ENCODE peak calls at places on chromosomes 6 and 20, in five cellular contexts. H is substantia nigra; C is transverse colon; A is CD4-positive, alpha-beta T cell; M is psoas muscle. V is an unnamed sample.

GRCh38 chr6:54111341-54111740 is at the start of gene MLIP:
- DNase-seq in M (no peak), A (no peak), H (no peak), C (no peak), V (no peak)

GRCh38 chr20:50900261-50900660 is 31.0 kb downstream of the ADNP start:
- DNase-seq in A (no peak), M (no peak), C (no peak), H (no peak), V (no peak)

GRCh38 chr6:111559193-111560097 is 46.2 kb downstream of the TRAF3IP2 start:
- DNase-seq in A (no peak), M (peak), H (no peak), C (no peak), V (no peak)

GRCh38 chr6:11496152-11497060 is 41.1 kb upstream of the TMEM170B start:
- DNase-seq in C (peak), A (peak), H (peak), M (peak), V (peak)

GRCh38 chr6:155352812-155353211 is 38.5 kb upstream of the TFB1M start:
- DNase-seq in A (no peak), C (no peak), M (no peak), H (no peak), V (no peak)

GRCh38 chr6:12602342-12602741 is 114.2 kb upstream of the PHACTR1 start:
- DNase-seq in A (no peak), C (no peak), H (no peak), M (no peak), V (peak)

GRCh38 chr20:2538931-2539330 is 2.6 kb downstream of the TMC2 start:
- DNase-seq in H (no peak), C (no peak), A (no peak), M (no peak), V (no peak)

GRCh38 chr6:34044945-34045595 is 100.8 kb downstream of the GRM4 start:
- DNase-seq in A (no peak), C (no peak), H (no peak), M (no peak), V (peak)

GRCh38 chr6:27720607-27721580 is 191.3 kb downstream of the OR2B2 start:
- DNase-seq in H (no peak), A (no peak), C (no peak), M (no peak), V (no peak)

GRCh38 chr20:54433653-54434052 is 41.7 kb upstream of the DOK5 start:
- DNase-seq in H (no peak), A (no peak), M (no peak), C (no peak), V (no peak)

GRCh38 chr6:97668716-97669115 is 385.7 kb upstream of the MMS22L start:
- DNase-seq in M (no peak), C (no peak), A (no peak), H (no peak), V (peak)

GRCh38 chr6:25874822-25875562 is 949 bp upstream of the SLC17A3 start:
- DNase-seq in C (no peak), H (no peak), M (no peak), A (no peak), V (no peak)

DNA sequence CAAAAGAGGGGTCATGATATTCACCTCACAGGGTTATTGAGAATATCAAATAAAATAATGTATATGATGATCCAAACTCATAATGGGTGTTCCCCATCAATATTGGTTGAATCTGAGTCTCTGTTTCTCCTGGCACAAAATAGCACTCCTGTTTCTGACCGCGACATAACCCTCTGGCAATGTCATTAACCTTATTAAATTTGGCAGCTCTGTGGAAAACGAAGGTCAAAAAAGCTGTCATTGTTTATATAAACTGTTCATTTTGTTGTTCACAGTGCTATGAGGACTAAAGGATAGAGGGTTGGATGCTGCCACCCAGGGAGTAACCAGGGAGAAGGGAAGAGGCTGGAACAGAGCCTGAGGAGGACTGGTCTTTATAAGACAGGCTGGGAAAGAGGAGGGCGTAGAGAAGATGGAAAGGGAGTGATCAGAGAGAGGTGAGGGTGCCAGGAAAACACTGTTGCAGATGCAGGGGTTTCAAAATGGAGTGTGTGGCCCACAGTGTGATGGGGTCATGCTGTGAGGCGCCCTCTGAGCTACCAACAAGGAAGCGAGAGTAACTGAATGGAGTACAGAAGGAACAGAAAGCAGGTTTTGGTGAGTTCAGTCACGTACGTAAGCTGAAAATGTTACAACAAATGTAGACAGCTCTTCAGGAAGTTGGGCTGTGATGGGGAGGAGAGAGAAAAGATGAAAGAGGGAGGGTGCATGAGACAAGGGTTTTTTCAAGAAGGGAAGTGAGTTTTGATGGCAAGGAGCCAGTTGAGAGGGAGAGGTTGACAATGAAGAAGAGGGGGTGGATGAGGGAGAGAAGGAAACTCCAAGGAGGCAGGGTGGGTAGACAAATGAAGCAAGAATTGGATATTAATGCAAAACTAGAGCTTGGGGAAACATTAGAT is 251.6 kb upstream of the TAB2 start:
- DNase-seq in M (no peak), A (peak), C (no peak), H (no peak), V (peak)
- H3K27ac ChIP-seq in M (no peak), A (peak), C (peak), H (no peak), V (peak)

GRCh38 chr6:16766836-16767745 is 5.8 kb upstream of the ATXN1 start:
- DNase-seq in M (no peak), A (no peak), C (no peak), H (no peak), V (no peak)
- H3K27ac ChIP-seq in M (no peak), A (no peak), C (no peak), H (no peak), V (no peak)

GRCh38 chr6:18284261-18284660 is 19.9 kb upstream of the DEK start:
- DNase-seq in M (no peak), C (no peak), H (no peak), A (no peak), V (no peak)
- H3K27ac ChIP-seq in M (no peak), C (no peak), H (no peak), A (no peak), V (no peak)

GRCh38 chr20:23640018-23640872 is 2.5 kb upstream of the CST3 start:
- DNase-seq in M (no peak), A (no peak), H (no peak), C (no peak), V (no peak)
- H3K27ac ChIP-seq in M (peak), A (no peak), H (no peak), C (no peak), V (no peak)

DNA sequence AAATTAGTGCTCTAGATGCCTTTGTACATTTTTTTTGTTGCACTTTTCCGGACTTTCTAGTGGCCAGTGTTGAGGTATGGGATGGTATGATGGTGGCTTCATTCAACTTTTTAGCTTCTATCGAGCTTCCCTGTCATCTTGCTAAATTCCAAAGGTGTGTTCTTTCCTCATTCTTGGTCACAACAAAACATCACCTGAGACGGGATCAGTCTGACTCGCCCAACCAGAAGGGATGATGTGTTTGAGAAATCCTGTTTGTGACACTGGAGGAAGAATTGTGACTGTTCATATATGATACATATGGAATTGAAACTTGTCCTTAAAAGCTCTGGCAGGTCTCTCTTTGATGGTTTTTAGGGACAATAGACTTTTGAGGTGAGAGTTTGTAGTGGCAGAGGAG is 33.8 kb downstream of the KCNS1 start:
- DNase-seq in M (no peak), H (no peak), A (no peak), C (no peak), V (no peak)
- H3K27ac ChIP-seq in M (no peak), H (no peak), A (no peak), C (no peak), V (no peak)